ENCODE peak calls at places on chromosomes 3 and 15, in nine cellular contexts. J, E, B, I, L, Z, Y, F and A are unnamed samples. For H3K4me1, the result is how much of the 10 kb centered on the place peaks cover.

GRCh38 chr3:140537075-140537474 is 140.8 kb upstream of the TRIM42 start:
- DNase-seq in J (no peak), E (no peak), B (no peak), I (no peak), L (no peak), Z (no peak), Y (no peak), F (no peak), A (no peak)

GRCh38 chr3:123098411-123099330 is 31.8 kb downstream of the PDIA5 start:
- DNase-seq in J (no peak), E (no peak), B (no peak), I (no peak), L (no peak), Z (no peak), Y (no peak), F (no peak), A (no peak)

GRCh38 chr3:32522682-32523081 is 20.0 kb upstream of the CMTM6 start:
- DNase-seq in J (no peak), E (no peak), B (no peak), I (no peak), L (no peak), Z (no peak), Y (no peak), F (no peak), A (no peak)

GRCh38 chr3:119175869-119176756 is 2.7 kb downstream of the UPK1B start:
- DNase-seq in J (no peak), E (no peak), B (no peak), I (peak), L (no peak), Z (peak), Y (peak), F (peak), A (no peak)

GRCh38 chr15:41804920-41805666 is 22.8 kb upstream of the JMJD7 start:
- DNase-seq in J (no peak), E (no peak), B (no peak), I (no peak), L (no peak), Z (no peak), Y (no peak), F (peak), A (no peak)

GRCh38 chr15:51022206-51022605 is 72.5 kb downstream of the TNFAIP8L3 start:
- DNase-seq in J (no peak), E (no peak), B (no peak), I (no peak), L (no peak), Z (no peak), Y (no peak), F (no peak), A (no peak)

GRCh38 chr3:27859821-27860220 is 137.7 kb upstream of the EOMES start:
- DNase-seq in J (no peak), E (no peak), B (no peak), I (no peak), L (no peak), Z (peak), Y (no peak), F (no peak), A (no peak)

GRCh38 chr3:18346097-18346496 is 79.0 kb downstream of the SATB1 start:
- DNase-seq in J (no peak), E (no peak), B (no peak), I (no peak), L (no peak), Z (no peak), Y (no peak), F (no peak), A (no peak)

GRCh38 chr15:65723786-65724354 is 68.2 kb downstream of the DENND4A start:
- DNase-seq in J (no peak), E (no peak), B (no peak), I (no peak), L (no peak), Z (no peak), Y (no peak), F (no peak), A (no peak)

GRCh38 chr3:139202226-139202958 is 141.4 kb upstream of the MRPS22 start:
- DNase-seq in J (no peak), E (no peak), B (no peak), I (no peak), L (no peak), Z (peak), Y (peak), F (peak), A (no peak)

GRCh38 chr3:112807685-112808084 is 39.0 kb downstream of the CD200R1L start:
- DNase-seq in J (no peak), E (no peak), B (no peak), I (no peak), L (no peak), Z (no peak), Y (no peak), F (no peak), A (peak)

GRCh38 chr3:112803472-112803871 is 43.2 kb downstream of the CD200R1L start:
- DNase-seq in J (no peak), E (no peak), B (no peak), I (no peak), L (no peak), Z (no peak), Y (no peak), F (no peak), A (no peak)

GRCh38 chr3:112806903-112807302 is 39.8 kb downstream of the CD200R1L start:
- DNase-seq in J (no peak), E (no peak), B (no peak), I (no peak), L (no peak), Z (no peak), Y (no peak), F (no peak), A (no peak)

GRCh38 chr3:112799946-112800345 is 46.7 kb downstream of the CD200R1L start:
- DNase-seq in J (no peak), E (no peak), B (no peak), I (no peak), L (no peak), Z (peak), Y (no peak), F (no peak), A (no peak)

GRCh38 chr3:112802338-112802737 is 44.3 kb downstream of the CD200R1L start:
- DNase-seq in J (no peak), E (no peak), B (no peak), I (no peak), L (no peak), Z (no peak), Y (no peak), F (no peak), A (no peak)
- H3K4me3 ChIP-seq in J (no peak), E (no peak), B (no peak), I (no peak), L (no peak), Z (no peak), Y (no peak), F (no peak), A (no peak)

DNA sequence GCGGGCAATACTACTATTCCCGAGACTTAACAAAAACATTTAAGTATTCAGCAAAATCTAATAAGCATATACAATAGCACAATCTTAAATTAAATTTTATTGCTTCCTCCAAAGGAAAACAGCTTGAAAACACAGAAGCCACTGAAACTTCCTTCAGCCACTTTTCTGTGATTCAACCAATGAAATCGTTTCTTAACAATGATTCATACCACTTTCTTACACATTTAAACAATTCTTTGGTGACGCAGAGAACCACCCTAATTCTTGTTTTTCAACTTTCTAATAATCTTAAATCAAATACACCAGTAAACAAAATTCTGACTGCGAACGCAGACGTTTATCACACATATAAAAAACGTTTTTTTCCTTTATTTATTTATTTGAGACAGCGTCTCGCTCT is 4.1 kb downstream of the TJP1 start:
- DNase-seq in J (no peak), E (no peak), B (no peak), I (no peak), L (no peak), Z (peak), Y (no peak), F (no peak), A (no peak)
- H3K4me1 ChIP-seq in J (under half), E (under half), B (under half), I (half or more), L (under half), Z (half or more), Y (under half), F (under half), A (under half)

DNA sequence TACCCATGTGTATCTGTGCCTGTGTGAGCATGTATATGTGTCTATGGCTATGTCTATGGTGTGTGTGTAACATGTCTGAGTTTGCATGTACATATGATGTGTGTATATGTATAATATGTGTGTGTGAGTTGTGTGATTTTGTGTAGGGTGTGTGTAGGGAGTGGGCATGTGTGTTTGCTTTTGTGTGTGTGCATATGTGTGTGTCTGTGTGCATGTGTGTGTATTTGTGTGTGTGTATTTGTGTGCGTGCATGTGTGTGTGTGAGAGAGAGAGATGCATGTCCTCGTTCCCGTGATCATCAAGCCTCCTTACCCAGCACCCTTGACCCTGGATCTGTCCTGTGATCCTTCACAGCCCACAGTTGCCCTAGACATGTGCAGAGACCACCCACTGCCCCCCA is 79.5 kb downstream of the LINGO1 start:
- DNase-seq in J (no peak), E (no peak), B (no peak), I (no peak), L (no peak), Z (no peak), Y (no peak), F (no peak), A (no peak)
- H3K27ac ChIP-seq in J (no peak), E (no peak), B (no peak), I (no peak), L (no peak), Z (no peak), Y (no peak), F (no peak), A (no peak)

GRCh38 chr3:135965506-135966348 is at the start of gene PPP2R3A:
- DNase-seq in J (peak), E (peak), B (peak), I (peak), L (peak), Z (peak), Y (peak), F (peak), A (peak)
- H3K4me3 ChIP-seq in J (peak), E (peak), B (peak), I (peak), L (peak), Z (peak), Y (peak), F (peak), A (peak)

GRCh38 chr3:54307616-54308180 is 185.3 kb downstream of the CACNA2D3 start:
- DNase-seq in J (no peak), E (no peak), B (no peak), I (no peak), L (no peak), Z (no peak), Y (no peak), F (no peak), A (no peak)

GRCh38 chr3:54309601-54310000 is 187.2 kb downstream of the CACNA2D3 start:
- DNase-seq in J (no peak), E (no peak), B (no peak), I (no peak), L (no peak), Z (no peak), Y (no peak), F (no peak), A (no peak)

DNA sequence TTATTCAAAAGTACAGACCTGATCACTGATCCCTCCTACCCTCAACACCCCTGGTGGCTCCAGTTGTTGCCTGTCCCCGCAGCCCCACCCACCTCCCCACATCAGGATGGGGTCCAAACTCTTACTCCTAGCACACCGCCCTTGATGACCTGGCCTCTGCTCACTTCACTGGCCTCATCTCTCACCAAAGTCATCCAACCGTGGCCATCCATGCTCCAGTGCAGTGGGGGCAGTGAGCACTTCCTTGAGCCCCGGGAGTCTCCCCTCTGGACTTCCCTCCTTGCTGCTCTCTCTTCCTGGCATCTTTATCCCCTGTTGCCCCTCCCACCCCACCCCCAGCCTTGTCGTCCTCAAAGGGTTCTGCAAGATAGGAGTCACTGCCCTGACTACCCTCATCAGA is 191.1 kb downstream of the CACNA2D3 start:
- DNase-seq in J (no peak), E (no peak), B (no peak), I (no peak), L (no peak), Z (no peak), Y (no peak), F (no peak), A (no peak)
- H3K4me1 ChIP-seq in J (under half), E (under half), B (under half), I (under half), L (under half), Z (under half), Y (under half), F (under half), A (under half)

DNA sequence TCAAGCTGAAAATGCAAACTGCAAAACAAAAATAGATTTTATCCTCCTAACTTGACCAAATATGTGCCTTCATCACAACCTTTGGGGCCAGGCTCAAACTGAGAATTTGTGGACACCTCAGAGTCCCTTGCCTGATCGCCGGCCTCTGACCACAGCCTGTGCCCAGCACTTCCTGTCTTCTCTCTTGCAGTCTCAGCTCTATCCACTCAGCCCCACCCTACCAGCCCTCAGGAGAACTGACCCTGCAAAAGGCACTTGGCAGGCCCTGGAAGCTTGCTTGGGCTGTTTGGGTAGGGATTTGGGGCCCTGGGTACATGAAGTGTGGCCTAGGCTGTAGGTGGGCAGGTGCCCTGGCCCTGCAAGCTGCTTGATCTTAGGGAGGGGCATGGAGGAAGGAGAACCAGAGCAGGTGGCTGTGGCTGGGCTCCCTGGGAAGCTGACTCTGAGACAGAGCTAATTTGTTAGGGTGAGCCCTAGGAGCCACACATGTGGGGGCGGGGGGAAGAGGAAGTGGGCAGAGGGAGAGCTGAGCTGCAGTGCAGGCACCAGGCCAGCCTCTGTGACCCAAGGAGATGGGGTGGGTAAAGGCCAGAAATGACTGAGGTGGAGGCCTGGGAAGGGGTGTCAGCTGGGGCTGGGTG is 8.6 kb downstream of the CLEC3B start:
- DNase-seq in J (peak), E (peak), B (no peak), I (peak), L (no peak), Z (no peak), Y (peak), F (no peak), A (no peak)
- H3K27ac ChIP-seq in J (peak), E (peak), B (no peak), I (peak), L (no peak), Z (no peak), Y (peak), F (no peak), A (no peak)

DNA sequence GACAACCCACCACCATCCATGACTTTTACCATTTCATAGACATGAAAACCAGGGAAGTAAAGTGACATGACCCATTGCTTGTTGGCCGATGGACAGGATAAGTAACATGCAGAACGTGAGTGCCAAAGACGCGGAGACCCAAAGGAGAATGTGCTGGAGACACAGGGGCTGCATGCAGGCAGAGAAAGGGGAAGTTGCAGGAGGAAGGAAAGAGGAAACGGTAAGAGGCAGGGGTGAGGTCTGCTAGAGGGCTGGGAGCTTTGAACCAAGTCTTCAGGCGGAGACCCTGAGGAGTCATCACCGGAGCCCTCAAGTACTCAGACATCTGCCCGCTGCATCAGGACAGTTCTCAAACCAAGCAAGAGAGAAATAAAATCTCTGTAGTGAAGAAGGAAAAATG is 34.9 kb downstream of the MAGEF1 start:
- DNase-seq in J (no peak), E (no peak), B (no peak), I (no peak), L (no peak), Z (no peak), Y (peak), F (no peak), A (no peak)
- H3K4me3 ChIP-seq in J (no peak), E (no peak), B (no peak), I (no peak), L (no peak), Z (no peak), Y (no peak), F (no peak), A (no peak)

GRCh38 chr15:93059442-93059841 is 29.6 kb downstream of the RGMA start:
- DNase-seq in J (no peak), E (no peak), B (no peak), I (no peak), L (no peak), Z (no peak), Y (no peak), F (no peak), A (no peak)
- H3K4me1 ChIP-seq in J (under half), E (under half), B (under half), I (half or more), L (under half), Z (under half), Y (under half), F (under half), A (under half)